ENCODE peak calls at places on chromosomes 5 and 9, in ten cellular contexts. One of them, this sample, is unnamed.

GRCh38 chr5:134127988-134128647 is 13.6 kb downstream of the TCF7 start:
- DNase-seq in sigmoid colon: no peak
- DNase-seq in pancreas: no peak
- DNase-seq in ascending aorta: no peak
- DNase-seq in left ventricle myocardium inferior: no peak
- DNase-seq in CD8-positive, alpha-beta memory T cell: no peak
- DNase-seq in Panc1: no peak
- DNase-seq in K562: no peak
- DNase-seq in aorta: no peak
- DNase-seq in neuronal stem cell: no peak
- DNase-seq in this sample: no peak

GRCh38 chr5:10595678-10596309 is 31.9 kb downstream of the ANKRD33B start:
- DNase-seq in K562: no peak
- DNase-seq in CD8-positive, alpha-beta memory T cell: no peak
- DNase-seq in left ventricle myocardium inferior: no peak
- DNase-seq in pancreas: peak; percentile 8
- DNase-seq in sigmoid colon: no peak
- DNase-seq in ascending aorta: no peak
- DNase-seq in neuronal stem cell: no peak
- DNase-seq in aorta: no peak
- DNase-seq in Panc1: peak; percentile 86
- DNase-seq in this sample: no peak

GRCh38 chr5:88695232-88695631 is 187.8 kb downstream of the MEF2C start:
- DNase-seq in neuronal stem cell: no peak
- DNase-seq in K562: no peak
- DNase-seq in Panc1: no peak
- DNase-seq in ascending aorta: no peak
- DNase-seq in left ventricle myocardium inferior: no peak
- DNase-seq in sigmoid colon: no peak
- DNase-seq in CD8-positive, alpha-beta memory T cell: no peak
- DNase-seq in aorta: peak; percentile 51
- DNase-seq in pancreas: no peak
- DNase-seq in this sample: no peak

GRCh38 chr9:89137548-89138462 is 40.8 kb downstream of the SHC3 start:
- DNase-seq in left ventricle myocardium inferior: peak; percentile 19
- DNase-seq in CD8-positive, alpha-beta memory T cell: no peak
- DNase-seq in K562: no peak
- DNase-seq in neuronal stem cell: no peak
- DNase-seq in pancreas: peak; percentile 6
- DNase-seq in Panc1: no peak
- DNase-seq in aorta: no peak
- DNase-seq in ascending aorta: peak; percentile 77
- DNase-seq in sigmoid colon: peak; percentile 92
- DNase-seq in this sample: no peak

GRCh38 chr9:120846906-120847305 is 4.2 kb upstream of the PSMD5 start:
- DNase-seq in pancreas: no peak
- DNase-seq in K562: no peak
- DNase-seq in neuronal stem cell: no peak
- DNase-seq in sigmoid colon: no peak
- DNase-seq in Panc1: no peak
- DNase-seq in CD8-positive, alpha-beta memory T cell: no peak
- DNase-seq in ascending aorta: no peak
- DNase-seq in left ventricle myocardium inferior: no peak
- DNase-seq in aorta: no peak
- DNase-seq in this sample: no peak

GRCh38 chr9:76699966-76700365 is 64.3 kb upstream of the PCA3 start:
- DNase-seq in ascending aorta: no peak
- DNase-seq in sigmoid colon: no peak
- DNase-seq in neuronal stem cell: no peak
- DNase-seq in CD8-positive, alpha-beta memory T cell: no peak
- DNase-seq in left ventricle myocardium inferior: no peak
- DNase-seq in Panc1: no peak
- DNase-seq in K562: no peak
- DNase-seq in pancreas: no peak
- DNase-seq in aorta: no peak
- DNase-seq in this sample: no peak

GRCh38 chr5:37308796-37309195 is 59.6 kb upstream of the CPLANE1 start:
- DNase-seq in CD8-positive, alpha-beta memory T cell: no peak
- DNase-seq in K562: no peak
- DNase-seq in left ventricle myocardium inferior: no peak
- DNase-seq in Panc1: no peak
- DNase-seq in neuronal stem cell: no peak
- DNase-seq in pancreas: no peak
- DNase-seq in sigmoid colon: no peak
- DNase-seq in ascending aorta: no peak
- DNase-seq in aorta: no peak
- DNase-seq in this sample: no peak

GRCh38 chr5:71836084-71836483 is 117.0 kb downstream of the CARTPT start:
- DNase-seq in Panc1: no peak
- DNase-seq in sigmoid colon: no peak
- DNase-seq in aorta: no peak
- DNase-seq in neuronal stem cell: no peak
- DNase-seq in ascending aorta: no peak
- DNase-seq in left ventricle myocardium inferior: no peak
- DNase-seq in K562: no peak
- DNase-seq in CD8-positive, alpha-beta memory T cell: no peak
- DNase-seq in pancreas: no peak
- DNase-seq in this sample: no peak

GRCh38 chr5:94245608-94246007 is 372.8 kb downstream of the KIAA0825 start:
- DNase-seq in CD8-positive, alpha-beta memory T cell: no peak
- DNase-seq in ascending aorta: no peak
- DNase-seq in pancreas: no peak
- DNase-seq in K562: no peak
- DNase-seq in Panc1: no peak
- DNase-seq in aorta: no peak
- DNase-seq in left ventricle myocardium inferior: no peak
- DNase-seq in sigmoid colon: no peak
- DNase-seq in neuronal stem cell: no peak
- DNase-seq in this sample: no peak

GRCh38 chr9:105241356-105242043 is 3.0 kb upstream of the SLC44A1 start:
- DNase-seq in K562: no peak
- DNase-seq in left ventricle myocardium inferior: no peak
- DNase-seq in aorta: no peak
- DNase-seq in neuronal stem cell: no peak
- DNase-seq in ascending aorta: no peak
- DNase-seq in sigmoid colon: no peak
- DNase-seq in pancreas: no peak
- DNase-seq in Panc1: no peak
- DNase-seq in CD8-positive, alpha-beta memory T cell: no peak
- DNase-seq in this sample: no peak

DNA sequence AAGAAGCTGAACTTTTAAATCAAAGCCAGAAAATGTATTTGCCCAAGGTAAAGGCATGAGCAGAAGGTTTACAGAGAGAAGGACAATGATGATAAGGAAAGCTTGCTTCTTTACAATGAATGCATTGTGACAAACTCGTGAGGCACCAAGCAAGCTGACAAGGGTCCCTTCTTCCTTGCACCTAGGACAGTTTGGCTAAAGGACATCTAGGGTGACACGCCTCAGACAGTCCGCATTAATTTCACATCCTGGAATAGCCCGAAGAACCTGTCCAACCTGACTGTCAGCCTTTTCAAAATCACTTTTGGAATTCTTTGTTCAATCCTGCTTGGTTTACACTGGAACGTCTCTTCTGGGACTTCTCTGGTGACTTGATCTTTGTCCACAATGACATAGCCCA is 146.4 kb upstream of the MAP3K1 start:
- DNase-seq in ascending aorta: no peak
- DNase-seq in pancreas: no peak
- DNase-seq in CD8-positive, alpha-beta memory T cell: no peak
- DNase-seq in Panc1: no peak
- DNase-seq in sigmoid colon: no peak
- DNase-seq in aorta: no peak
- DNase-seq in K562: no peak
- DNase-seq in neuronal stem cell: no peak
- DNase-seq in left ventricle myocardium inferior: no peak
- DNase-seq in this sample: no peak
- H3K4me1 ChIP-seq in ascending aorta: no peaks in the 10 kb centered on the region
- H3K4me1 ChIP-seq in pancreas: peaks cover 9% of the 10 kb centered on the region
- H3K4me1 ChIP-seq in CD8-positive, alpha-beta memory T cell: peaks cover 34% of the 10 kb centered on the region
- H3K4me1 ChIP-seq in Panc1: no peaks in the 10 kb centered on the region
- H3K4me1 ChIP-seq in sigmoid colon: no peaks in the 10 kb centered on the region
- H3K4me1 ChIP-seq in aorta: no peaks in the 10 kb centered on the region
- H3K4me1 ChIP-seq in K562: no peaks in the 10 kb centered on the region
- H3K4me1 ChIP-seq in neuronal stem cell: no peaks in the 10 kb centered on the region
- H3K4me1 ChIP-seq in left ventricle myocardium inferior: peaks cover 8% of the 10 kb centered on the region
- H3K4me1 ChIP-seq in this sample: peaks cover 4% of the 10 kb centered on the region

DNA sequence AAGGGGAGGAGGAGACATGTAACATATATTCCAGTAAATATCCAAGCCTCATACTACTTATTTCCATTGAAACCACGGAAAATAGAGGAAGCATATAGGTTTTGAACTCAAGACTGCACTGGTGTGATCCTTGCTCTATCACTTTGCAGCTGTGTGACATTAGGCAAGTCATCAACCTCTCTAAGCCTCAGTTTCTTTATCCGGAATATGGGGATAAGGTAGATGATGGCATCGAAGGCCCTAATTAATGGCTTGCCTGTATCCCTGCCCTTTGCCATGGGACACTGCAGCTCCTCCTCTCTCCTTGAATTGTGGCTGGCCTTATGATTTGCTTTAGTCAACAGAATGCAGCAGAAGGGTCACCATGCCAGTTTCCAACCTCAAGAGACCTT is 6.9 kb downstream of the SHB start:
- DNase-seq in K562: no peak
- DNase-seq in aorta: no peak
- DNase-seq in CD8-positive, alpha-beta memory T cell: no peak
- DNase-seq in sigmoid colon: peak; percentile 10
- DNase-seq in neuronal stem cell: no peak
- DNase-seq in pancreas: no peak
- DNase-seq in ascending aorta: no peak
- DNase-seq in left ventricle myocardium inferior: no peak
- DNase-seq in Panc1: no peak
- DNase-seq in this sample: no peak
- H3K4me1 ChIP-seq in K562: peaks cover 60% of the 10 kb centered on the region
- H3K4me1 ChIP-seq in aorta: no peaks in the 10 kb centered on the region
- H3K4me1 ChIP-seq in CD8-positive, alpha-beta memory T cell: peaks cover 3% of the 10 kb centered on the region
- H3K4me1 ChIP-seq in sigmoid colon: no peaks in the 10 kb centered on the region
- H3K4me1 ChIP-seq in neuronal stem cell: peaks cover 7% of the 10 kb centered on the region
- H3K4me1 ChIP-seq in pancreas: peaks cover 10% of the 10 kb centered on the region
- H3K4me1 ChIP-seq in ascending aorta: peaks cover 47% of the 10 kb centered on the region
- H3K4me1 ChIP-seq in left ventricle myocardium inferior: peaks cover 100% of the 10 kb centered on the region
- H3K4me1 ChIP-seq in Panc1: peaks cover 64% of the 10 kb centered on the region
- H3K4me1 ChIP-seq in this sample: peaks cover 14% of the 10 kb centered on the region

DNA sequence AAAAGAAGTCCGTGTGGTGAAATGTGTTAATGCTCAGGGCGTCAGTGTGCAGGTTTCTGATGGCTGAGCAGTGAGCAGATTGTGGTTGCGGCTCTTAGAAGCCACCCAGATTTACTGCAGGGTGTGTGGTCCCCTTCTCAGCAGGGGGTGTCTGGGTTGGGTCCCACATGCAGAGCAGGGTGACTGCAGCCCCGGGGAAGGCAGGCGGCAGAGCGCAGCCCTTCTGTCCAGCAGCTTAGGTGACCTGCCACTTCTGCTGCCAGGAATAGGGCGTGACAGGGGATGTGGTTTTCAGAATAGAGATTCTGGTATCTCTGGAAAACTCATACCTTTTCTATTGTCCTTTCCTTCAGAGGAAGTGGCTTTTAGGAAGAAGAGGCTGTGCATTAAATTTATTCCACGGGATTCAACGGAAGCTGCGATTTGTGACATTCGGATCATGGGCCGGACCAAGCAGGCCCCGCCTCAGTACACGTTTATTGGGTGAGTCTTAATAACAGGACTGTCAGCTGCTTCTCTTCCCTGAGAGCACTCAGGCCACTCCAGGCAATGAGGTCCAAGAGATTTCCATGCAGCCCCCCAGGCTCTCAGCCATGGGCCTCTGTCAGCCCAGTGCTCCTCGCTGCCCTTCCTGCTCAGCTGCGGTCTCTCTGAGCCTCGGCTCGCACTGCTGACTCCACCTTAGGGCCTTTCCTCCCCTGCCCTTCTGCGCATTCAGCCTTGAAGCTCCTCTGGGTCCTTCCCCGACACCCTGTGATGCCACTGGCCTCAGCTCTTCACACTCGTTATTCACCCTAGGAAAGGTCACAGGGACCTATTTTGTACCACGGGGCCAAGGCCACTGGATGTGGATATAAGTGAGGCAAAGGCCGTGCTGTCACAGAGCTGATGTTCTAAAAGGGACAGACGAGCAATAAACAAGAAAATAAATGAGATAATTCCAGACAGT is 65.4 kb downstream of the MVB12B start:
- DNase-seq in sigmoid colon: no peak
- DNase-seq in Panc1: no peak
- DNase-seq in CD8-positive, alpha-beta memory T cell: no peak
- DNase-seq in pancreas: no peak
- DNase-seq in ascending aorta: peak; percentile 51
- DNase-seq in neuronal stem cell: no peak
- DNase-seq in aorta: no peak
- DNase-seq in left ventricle myocardium inferior: no peak
- DNase-seq in K562: no peak
- DNase-seq in this sample: no peak
- H3K4me1 ChIP-seq in sigmoid colon: no peaks in the 10 kb centered on the region
- H3K4me1 ChIP-seq in Panc1: no peaks in the 10 kb centered on the region
- H3K4me1 ChIP-seq in CD8-positive, alpha-beta memory T cell: peaks cover 10% of the 10 kb centered on the region
- H3K4me1 ChIP-seq in pancreas: no peaks in the 10 kb centered on the region
- H3K4me1 ChIP-seq in ascending aorta: peaks cover 7% of the 10 kb centered on the region
- H3K4me1 ChIP-seq in neuronal stem cell: peaks cover 7% of the 10 kb centered on the region
- H3K4me1 ChIP-seq in aorta: no peaks in the 10 kb centered on the region
- H3K4me1 ChIP-seq in left ventricle myocardium inferior: peaks cover 33% of the 10 kb centered on the region
- H3K4me1 ChIP-seq in K562: no peaks in the 10 kb centered on the region
- H3K4me1 ChIP-seq in this sample: no peaks in the 10 kb centered on the region

DNA sequence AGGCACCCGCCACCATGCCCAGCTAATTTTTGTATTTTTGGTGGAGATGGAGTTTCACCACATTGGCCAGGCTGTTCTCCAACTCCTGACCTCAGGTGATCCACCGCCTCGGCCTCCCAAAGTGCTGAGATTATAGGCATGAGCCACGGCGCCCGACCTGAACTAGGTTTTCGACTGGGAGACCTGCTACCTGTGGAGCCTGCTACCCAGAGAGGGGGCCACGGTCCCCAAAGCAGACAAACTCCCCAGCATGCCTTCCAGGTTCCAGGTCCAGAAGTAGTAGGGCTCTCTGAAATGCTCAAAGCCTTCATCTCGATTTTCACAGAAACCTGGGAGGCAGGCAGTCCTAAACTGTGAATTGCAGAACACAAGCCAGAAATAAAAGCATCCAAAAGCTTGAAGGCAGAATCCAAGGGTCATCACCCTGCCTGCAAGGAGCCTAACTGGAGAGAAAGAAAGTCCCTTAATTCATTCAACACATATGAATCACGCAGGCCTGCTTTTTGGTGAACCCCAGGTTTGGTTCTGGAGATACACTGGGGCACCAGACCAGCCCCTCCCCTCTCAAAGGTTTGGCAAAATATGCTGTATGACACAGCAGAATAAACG is 4.6 kb upstream of the IRF1 start:
- DNase-seq in aorta: no peak
- DNase-seq in sigmoid colon: peak; percentile 64
- DNase-seq in CD8-positive, alpha-beta memory T cell: peak; percentile 45
- DNase-seq in pancreas: no peak
- DNase-seq in left ventricle myocardium inferior: no peak
- DNase-seq in K562: no peak
- DNase-seq in Panc1: no peak
- DNase-seq in ascending aorta: peak; percentile 62
- DNase-seq in neuronal stem cell: no peak
- DNase-seq in this sample: no peak
- H3K4me1 ChIP-seq in aorta: no peaks in the 10 kb centered on the region
- H3K4me1 ChIP-seq in sigmoid colon: no peaks in the 10 kb centered on the region
- H3K4me1 ChIP-seq in CD8-positive, alpha-beta memory T cell: peaks cover 66% of the 10 kb centered on the region
- H3K4me1 ChIP-seq in pancreas: peaks cover 10% of the 10 kb centered on the region
- H3K4me1 ChIP-seq in left ventricle myocardium inferior: peaks cover 63% of the 10 kb centered on the region
- H3K4me1 ChIP-seq in K562: peaks cover 43% of the 10 kb centered on the region
- H3K4me1 ChIP-seq in Panc1: peaks cover 32% of the 10 kb centered on the region
- H3K4me1 ChIP-seq in ascending aorta: peaks cover 30% of the 10 kb centered on the region
- H3K4me1 ChIP-seq in neuronal stem cell: peaks cover 14% of the 10 kb centered on the region
- H3K4me1 ChIP-seq in this sample: peaks cover 9% of the 10 kb centered on the region

GRCh38 chr5:29321591-29321990 is 1871.9 kb upstream of the CDH6 start:
- DNase-seq in left ventricle myocardium inferior: no peak
- DNase-seq in CD8-positive, alpha-beta memory T cell: no peak
- DNase-seq in ascending aorta: no peak
- DNase-seq in K562: no peak
- DNase-seq in aorta: no peak
- DNase-seq in Panc1: no peak
- DNase-seq in sigmoid colon: no peak
- DNase-seq in neuronal stem cell: no peak
- DNase-seq in pancreas: no peak
- DNase-seq in this sample: no peak
- H3K4me1 ChIP-seq in left ventricle myocardium inferior: no peaks in the 10 kb centered on the region
- H3K4me1 ChIP-seq in CD8-positive, alpha-beta memory T cell: no peaks in the 10 kb centered on the region
- H3K4me1 ChIP-seq in ascending aorta: no peaks in the 10 kb centered on the region
- H3K4me1 ChIP-seq in K562: no peaks in the 10 kb centered on the region
- H3K4me1 ChIP-seq in aorta: no peaks in the 10 kb centered on the region
- H3K4me1 ChIP-seq in Panc1: no peaks in the 10 kb centered on the region
- H3K4me1 ChIP-seq in sigmoid colon: no peaks in the 10 kb centered on the region
- H3K4me1 ChIP-seq in neuronal stem cell: no peaks in the 10 kb centered on the region
- H3K4me1 ChIP-seq in pancreas: no peaks in the 10 kb centered on the region
- H3K4me1 ChIP-seq in this sample: no peaks in the 10 kb centered on the region